ENCODE peak calls at places on chromosomes 3 and 15, in eight cellular contexts. One of them, this sample, is unnamed.

GRCh38 chr15:42457445-42458442 is 33.2 kb downstream of the ZNF106 start:
- DNase-seq in AG10803: peak
- DNase-seq in glutamatergic neuron: no peak
- DNase-seq in cardiac fibroblast: peak
- DNase-seq in A549: no peak
- DNase-seq in hepatocyte: peak
- DNase-seq in uterus: peak
- DNase-seq in transverse colon: peak
- DNase-seq in this sample: peak

GRCh38 chr15:49468440-49468839 is 45.4 kb downstream of the FGF7 start:
- DNase-seq in AG10803: peak
- DNase-seq in glutamatergic neuron: no peak
- DNase-seq in cardiac fibroblast: peak
- DNase-seq in A549: no peak
- DNase-seq in hepatocyte: peak
- DNase-seq in uterus: no peak
- DNase-seq in transverse colon: no peak
- DNase-seq in this sample: no peak

GRCh38 chr3:128167646-128167972 is 14.3 kb downstream of the EEFSEC start:
- DNase-seq in AG10803: no peak
- DNase-seq in glutamatergic neuron: no peak
- DNase-seq in cardiac fibroblast: no peak
- DNase-seq in A549: no peak
- DNase-seq in hepatocyte: no peak
- DNase-seq in uterus: no peak
- DNase-seq in transverse colon: no peak
- DNase-seq in this sample: no peak

GRCh38 chr3:158106773-158107461 is 697 bp upstream of the SHOX2 start:
- DNase-seq in AG10803: peak
- DNase-seq in glutamatergic neuron: peak
- DNase-seq in cardiac fibroblast: no peak
- DNase-seq in A549: peak
- DNase-seq in hepatocyte: peak
- DNase-seq in uterus: peak
- DNase-seq in transverse colon: no peak
- DNase-seq in this sample: no peak

GRCh38 chr3:81743096-81744025 is 18.1 kb downstream of the GBE1 start:
- DNase-seq in AG10803: peak
- DNase-seq in glutamatergic neuron: no peak
- DNase-seq in cardiac fibroblast: peak
- DNase-seq in A549: peak
- DNase-seq in hepatocyte: peak
- DNase-seq in uterus: peak
- DNase-seq in transverse colon: no peak
- DNase-seq in this sample: peak

GRCh38 chr3:128698211-128699011 is 27.6 kb upstream of the RAB7A start:
- DNase-seq in AG10803: peak
- DNase-seq in glutamatergic neuron: peak
- DNase-seq in cardiac fibroblast: no peak
- DNase-seq in A549: peak
- DNase-seq in hepatocyte: peak
- DNase-seq in uterus: peak
- DNase-seq in transverse colon: peak
- DNase-seq in this sample: peak

GRCh38 chr3:184688251-184688851 is 23.5 kb downstream of the MAGEF1 start:
- DNase-seq in AG10803: peak
- DNase-seq in glutamatergic neuron: no peak
- DNase-seq in cardiac fibroblast: peak
- DNase-seq in A549: no peak
- DNase-seq in hepatocyte: no peak
- DNase-seq in uterus: peak
- DNase-seq in transverse colon: no peak
- DNase-seq in this sample: peak

GRCh38 chr15:88646088-88646405 is 7.2 kb downstream of the ISG20 start:
- DNase-seq in AG10803: no peak
- DNase-seq in glutamatergic neuron: no peak
- DNase-seq in cardiac fibroblast: no peak
- DNase-seq in A549: no peak
- DNase-seq in hepatocyte: no peak
- DNase-seq in uterus: no peak
- DNase-seq in transverse colon: no peak
- DNase-seq in this sample: no peak

GRCh38 chr15:23572844-23573243 is 7.4 kb downstream of the MKRN3 start:
- DNase-seq in AG10803: no peak
- DNase-seq in glutamatergic neuron: no peak
- DNase-seq in cardiac fibroblast: no peak
- DNase-seq in A549: no peak
- DNase-seq in hepatocyte: no peak
- DNase-seq in uterus: no peak
- DNase-seq in transverse colon: no peak
- DNase-seq in this sample: no peak

GRCh38 chr15:74417230-74417629 is 16.5 kb downstream of the SEMA7A start:
- DNase-seq in AG10803: peak
- DNase-seq in glutamatergic neuron: peak
- DNase-seq in cardiac fibroblast: peak
- DNase-seq in A549: no peak
- DNase-seq in hepatocyte: no peak
- DNase-seq in uterus: no peak
- DNase-seq in transverse colon: no peak
- DNase-seq in this sample: peak

GRCh38 chr15:64536244-64536836 is 76.0 kb downstream of the ZNF609 start:
- DNase-seq in AG10803: peak
- DNase-seq in glutamatergic neuron: no peak
- DNase-seq in cardiac fibroblast: peak
- DNase-seq in A549: peak
- DNase-seq in hepatocyte: peak
- DNase-seq in uterus: no peak
- DNase-seq in transverse colon: no peak
- DNase-seq in this sample: peak

GRCh38 chr15:92645051-92645631 is 10.4 kb downstream of the FAM174B start:
- DNase-seq in AG10803: no peak
- DNase-seq in glutamatergic neuron: no peak
- DNase-seq in cardiac fibroblast: no peak
- DNase-seq in A549: no peak
- DNase-seq in hepatocyte: no peak
- DNase-seq in uterus: no peak
- DNase-seq in transverse colon: no peak
- DNase-seq in this sample: no peak

GRCh38 chr3:13012228-13012691 is 61.0 kb downstream of the IQSEC1 start:
- DNase-seq in AG10803: peak
- DNase-seq in glutamatergic neuron: no peak
- DNase-seq in cardiac fibroblast: peak
- DNase-seq in A549: no peak
- DNase-seq in hepatocyte: no peak
- DNase-seq in uterus: no peak
- DNase-seq in transverse colon: peak
- DNase-seq in this sample: peak

GRCh38 chr15:101597360-101597928 is 54.7 kb downstream of the TM2D3 start:
- DNase-seq in AG10803: no peak
- DNase-seq in glutamatergic neuron: no peak
- DNase-seq in cardiac fibroblast: peak
- DNase-seq in A549: no peak
- DNase-seq in hepatocyte: no peak
- DNase-seq in uterus: no peak
- DNase-seq in transverse colon: no peak
- DNase-seq in this sample: peak

GRCh38 chr3:173939319-173939718 is 541.8 kb downstream of the NLGN1 start:
- DNase-seq in AG10803: no peak
- DNase-seq in glutamatergic neuron: no peak
- DNase-seq in cardiac fibroblast: no peak
- DNase-seq in A549: no peak
- DNase-seq in hepatocyte: no peak
- DNase-seq in uterus: no peak
- DNase-seq in transverse colon: no peak
- DNase-seq in this sample: no peak

GRCh38 chr3:189570916-189571315 is 60.3 kb upstream of the TP63 start:
- DNase-seq in AG10803: no peak
- DNase-seq in glutamatergic neuron: no peak
- DNase-seq in cardiac fibroblast: no peak
- DNase-seq in A549: no peak
- DNase-seq in hepatocyte: no peak
- DNase-seq in uterus: no peak
- DNase-seq in transverse colon: no peak
- DNase-seq in this sample: no peak

GRCh38 chr15:31403096-31403495 is 76.5 kb downstream of the KLF13 start:
- DNase-seq in AG10803: peak
- DNase-seq in glutamatergic neuron: no peak
- DNase-seq in cardiac fibroblast: peak
- DNase-seq in A549: no peak
- DNase-seq in hepatocyte: no peak
- DNase-seq in uterus: no peak
- DNase-seq in transverse colon: no peak
- DNase-seq in this sample: no peak

GRCh38 chr3:138359137-138359536 is 10.8 kb downstream of the MRAS start:
- DNase-seq in AG10803: no peak
- DNase-seq in glutamatergic neuron: no peak
- DNase-seq in cardiac fibroblast: no peak
- DNase-seq in A549: no peak
- DNase-seq in hepatocyte: no peak
- DNase-seq in uterus: no peak
- DNase-seq in transverse colon: no peak
- DNase-seq in this sample: no peak

GRCh38 chr15:22810033-22810734 is 23.7 kb downstream of the NIPA1 start:
- DNase-seq in AG10803: no peak
- DNase-seq in glutamatergic neuron: no peak
- DNase-seq in cardiac fibroblast: no peak
- DNase-seq in A549: no peak
- DNase-seq in hepatocyte: no peak
- DNase-seq in uterus: no peak
- DNase-seq in transverse colon: no peak
- DNase-seq in this sample: no peak

GRCh38 chr3:52204337-52205073 is 6.5 kb downstream of the ALAS1 start:
- DNase-seq in AG10803: no peak
- DNase-seq in glutamatergic neuron: no peak
- DNase-seq in cardiac fibroblast: peak
- DNase-seq in A549: no peak
- DNase-seq in hepatocyte: no peak
- DNase-seq in uterus: no peak
- DNase-seq in transverse colon: peak
- DNase-seq in this sample: no peak

GRCh38 chr3:140588558-140588957 is 89.3 kb upstream of the TRIM42 start:
- DNase-seq in AG10803: no peak
- DNase-seq in glutamatergic neuron: no peak
- DNase-seq in cardiac fibroblast: no peak
- DNase-seq in A549: no peak
- DNase-seq in hepatocyte: no peak
- DNase-seq in uterus: no peak
- DNase-seq in transverse colon: no peak
- DNase-seq in this sample: no peak

GRCh38 chr3:193895409-193895808 is 240.5 kb upstream of the HES1 start:
- DNase-seq in AG10803: peak
- DNase-seq in glutamatergic neuron: no peak
- DNase-seq in cardiac fibroblast: no peak
- DNase-seq in A549: no peak
- DNase-seq in hepatocyte: no peak
- DNase-seq in uterus: no peak
- DNase-seq in transverse colon: no peak
- DNase-seq in this sample: no peak

GRCh38 chr3:194930439-194931204 is 244.9 kb downstream of the FAM43A start:
- DNase-seq in AG10803: peak
- DNase-seq in glutamatergic neuron: no peak
- DNase-seq in cardiac fibroblast: peak
- DNase-seq in A549: no peak
- DNase-seq in hepatocyte: no peak
- DNase-seq in uterus: no peak
- DNase-seq in transverse colon: no peak
- DNase-seq in this sample: peak

GRCh38 chr15:34514251-34514760 is 69.1 kb downstream of the GOLGA8B start:
- DNase-seq in AG10803: peak
- DNase-seq in glutamatergic neuron: peak
- DNase-seq in cardiac fibroblast: no peak
- DNase-seq in A549: peak
- DNase-seq in hepatocyte: peak
- DNase-seq in uterus: peak
- DNase-seq in transverse colon: peak
- DNase-seq in this sample: peak
- TF ChIP-seq CTCF in AG10803: no peak
- TF ChIP-seq CTCF in glutamatergic neuron: no peak
- TF ChIP-seq CTCF in cardiac fibroblast: no peak
- TF ChIP-seq CTCF in A549: no peak
- TF ChIP-seq CTCF in hepatocyte: no peak
- TF ChIP-seq CTCF in uterus: no peak
- TF ChIP-seq CTCF in transverse colon: no peak
- TF ChIP-seq CTCF in this sample: no peak

GRCh38 chr3:179046497-179047353 is 24.9 kb downstream of the ZMAT3 start:
- DNase-seq in AG10803: no peak
- DNase-seq in glutamatergic neuron: no peak
- DNase-seq in cardiac fibroblast: peak
- DNase-seq in A549: no peak
- DNase-seq in hepatocyte: no peak
- DNase-seq in uterus: no peak
- DNase-seq in transverse colon: no peak
- DNase-seq in this sample: no peak
- TF ChIP-seq CTCF in AG10803: no peak
- TF ChIP-seq CTCF in glutamatergic neuron: no peak
- TF ChIP-seq CTCF in cardiac fibroblast: peak
- TF ChIP-seq CTCF in A549: no peak
- TF ChIP-seq CTCF in hepatocyte: no peak
- TF ChIP-seq CTCF in uterus: no peak
- TF ChIP-seq CTCF in transverse colon: no peak
- TF ChIP-seq CTCF in this sample: no peak

DNA sequence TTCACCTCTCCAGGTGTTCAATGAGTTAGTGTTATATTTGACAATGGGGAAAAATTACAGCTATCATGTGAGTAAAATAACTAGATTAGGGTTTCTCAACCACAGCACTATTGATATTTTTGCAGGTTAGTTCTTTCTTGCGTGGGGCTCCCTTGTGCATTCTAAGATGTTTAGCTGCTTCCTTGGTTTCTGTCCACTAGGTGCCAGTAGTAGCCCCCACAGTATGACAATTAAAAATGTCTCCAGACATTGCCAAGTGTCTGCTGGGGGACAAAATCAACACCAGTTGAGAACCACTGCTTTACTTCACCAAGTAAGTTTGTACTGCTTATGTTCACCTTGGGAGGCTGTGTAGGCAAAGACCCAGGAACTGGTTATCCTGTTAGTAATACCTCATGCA is 618.7 kb downstream of the EDEM1 start:
- DNase-seq in AG10803: no peak
- DNase-seq in glutamatergic neuron: no peak
- DNase-seq in cardiac fibroblast: no peak
- DNase-seq in A549: peak
- DNase-seq in hepatocyte: peak
- DNase-seq in uterus: no peak
- DNase-seq in transverse colon: no peak
- DNase-seq in this sample: no peak
- TF ChIP-seq CTCF in AG10803: no peak
- TF ChIP-seq CTCF in glutamatergic neuron: peak
- TF ChIP-seq CTCF in cardiac fibroblast: no peak
- TF ChIP-seq CTCF in A549: peak
- TF ChIP-seq CTCF in hepatocyte: peak
- TF ChIP-seq CTCF in uterus: no peak
- TF ChIP-seq CTCF in transverse colon: no peak
- TF ChIP-seq CTCF in this sample: no peak

DNA sequence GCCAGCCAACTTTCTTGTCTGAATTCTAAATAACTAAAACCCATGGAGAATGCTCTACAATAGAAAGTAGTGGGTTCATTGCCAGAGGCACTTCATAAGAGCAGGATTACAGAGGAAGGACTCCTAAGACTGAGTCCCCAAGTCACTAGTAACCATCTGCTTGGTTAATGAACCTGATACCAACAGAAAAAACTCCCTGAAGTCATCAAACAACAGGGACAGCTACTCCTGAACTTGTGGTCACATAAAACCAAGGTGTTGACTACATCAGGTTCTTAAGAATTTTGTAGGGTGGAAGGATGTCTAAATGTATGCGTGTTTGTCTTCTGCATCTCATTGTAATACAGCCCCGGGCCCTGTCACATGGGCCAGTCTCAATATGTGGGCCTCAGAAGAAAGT is 148.6 kb downstream of the IMPG2 start:
- DNase-seq in AG10803: no peak
- DNase-seq in glutamatergic neuron: no peak
- DNase-seq in cardiac fibroblast: no peak
- DNase-seq in A549: no peak
- DNase-seq in hepatocyte: no peak
- DNase-seq in uterus: no peak
- DNase-seq in transverse colon: no peak
- DNase-seq in this sample: no peak
- TF ChIP-seq CTCF in AG10803: no peak
- TF ChIP-seq CTCF in glutamatergic neuron: no peak
- TF ChIP-seq CTCF in cardiac fibroblast: no peak
- TF ChIP-seq CTCF in A549: no peak
- TF ChIP-seq CTCF in hepatocyte: no peak
- TF ChIP-seq CTCF in uterus: no peak
- TF ChIP-seq CTCF in transverse colon: no peak
- TF ChIP-seq CTCF in this sample: no peak